ENCODE peak calls at places on chromosomes 12 and 14, in five cellular contexts. T is upper lobe of left lung; H is testis; V is HCT116; N is naive thymus-derived CD4-positive, alpha-beta T cell. J is an unnamed sample.
A peak's percentile ranks its signal among the peaks of the same experiment; 100 is the strongest.

GRCh38 chr14:39376671-39377403 is 55.4 kb downstream of the FBXO33 start:
- DNase-seq in T (no peak), H (no peak), V (peak; percentile 8), N (no peak), J (no peak)

GRCh38 chr12:79531547-79531946 is 159.2 kb downstream of the PAWR start:
- DNase-seq in T (no peak), H (no peak), V (no peak), N (no peak), J (no peak)

GRCh38 chr12:90449611-90450010 is 505.4 kb downstream of the CCER1 start:
- DNase-seq in T (no peak), H (no peak), V (no peak), N (no peak), J (no peak)

GRCh38 chr14:105491366-105492006 is 440 bp downstream of the TEDC1 start:
- DNase-seq in T (peak; percentile 93), H (peak; percentile 83), V (peak; percentile 68), N (peak; percentile 85), J (peak; percentile 80)

GRCh38 chr14:104820669-104821228 is 19.8 kb downstream of the ZBTB42 start:
- DNase-seq in T (peak; percentile 82), H (peak; percentile 77), V (no peak), N (no peak), J (no peak)

GRCh38 chr14:50173891-50174290 is 57.5 kb downstream of the SOS2 start:
- DNase-seq in T (no peak), H (no peak), V (no peak), N (no peak), J (no peak)

GRCh38 chr14:103522649-103523582 is at the start of gene CKB:
- DNase-seq in T (peak; percentile 93), H (peak; percentile 86), V (no peak), N (no peak), J (no peak)

GRCh38 chr14:89618309-89618708 is 201.3 kb upstream of the FOXN3 start:
- DNase-seq in T (no peak), H (no peak), V (no peak), N (no peak), J (peak; percentile 14)

GRCh38 chr12:2179058-2179457 is 126.3 kb downstream of the CACNA1C start:
- DNase-seq in T (no peak), H (no peak), V (no peak), N (no peak), J (no peak)

GRCh38 chr12:3164454-3165310 is 87.5 kb downstream of the TSPAN9 start:
- DNase-seq in T (no peak), H (no peak), V (no peak), N (no peak), J (no peak)

GRCh38 chr14:104228716-104229620 is 90.6 kb downstream of the KIF26A start:
- DNase-seq in T (peak; percentile 61), H (no peak), V (no peak), N (no peak), J (no peak)

GRCh38 chr12:19775241-19775640 is 335.9 kb downstream of the AEBP2 start:
- DNase-seq in T (peak; percentile 32), H (no peak), V (no peak), N (no peak), J (no peak)

GRCh38 chr12:68868043-68868790 is 60.2 kb downstream of the MDM2 start:
- DNase-seq in T (no peak), H (no peak), V (no peak), N (no peak), J (no peak)

GRCh38 chr12:4164591-4165558 is 108.7 kb upstream of the CCND2 start:
- DNase-seq in T (peak; percentile 87), H (peak; percentile 54), V (no peak), N (peak; percentile 46), J (no peak)

GRCh38 chr12:91331371-91331770 is 148.8 kb upstream of the DCN start:
- DNase-seq in T (no peak), H (no peak), V (no peak), N (no peak), J (no peak)

GRCh38 chr14:103623883-103624482 is 5.0 kb upstream of the KLC1 start:
- DNase-seq in T (peak; percentile 79), H (no peak), V (no peak), N (no peak), J (no peak)

GRCh38 chr14:24072436-24072835 is 1.1 kb downstream of the CPNE6 start:
- DNase-seq in T (no peak), H (no peak), V (no peak), N (no peak), J (no peak)

GRCh38 chr12:110234197-110235154 is 46.6 kb upstream of the ATP2A2 start:
- DNase-seq in T (no peak), H (no peak), V (no peak), N (no peak), J (no peak)

GRCh38 chr14:82636426-82636825 is 1102.8 kb upstream of the SEL1L start:
- DNase-seq in T (no peak), H (no peak), V (no peak), N (no peak), J (no peak)

GRCh38 chr14:92586001-92586947 is 72.7 kb downstream of the RIN3 start:
- DNase-seq in T (no peak), H (no peak), V (no peak), N (no peak), J (peak; percentile 45)

GRCh38 chr14:104547998-104548700 is 31.4 kb upstream of the C14orf180 start:
- DNase-seq in T (peak; percentile 40), H (no peak), V (no peak), N (no peak), J (no peak)

GRCh38 chr14:76647699-76648298 is 113.5 kb upstream of the VASH1 start:
- DNase-seq in T (no peak), H (peak; percentile 53), V (peak; percentile 48), N (no peak), J (peak; percentile 36)

GRCh38 chr12:16603916-16604575 is 1.9 kb downstream of the LMO3 start:
- DNase-seq in T (no peak), H (no peak), V (no peak), N (no peak), J (no peak)

GRCh38 chr14:64294672-64295413 is 672 bp upstream of the ESR2 start:
- DNase-seq in T (peak; percentile 94), H (peak; percentile 89), V (peak; percentile 38), N (peak; percentile 72), J (peak; percentile 67)

GRCh38 chr12:109789649-109790048 is 43.5 kb downstream of the TRPV4 start:
- DNase-seq in T (no peak), H (no peak), V (no peak), N (no peak), J (no peak)

GRCh38 chr12:132866251-132866828 is 21.1 kb downstream of the CHFR start:
- DNase-seq in T (no peak), H (peak; percentile 18), V (no peak), N (no peak), J (no peak)

GRCh38 chr12:111186347-111186746 is 182.5 kb downstream of the PHETA1 start:
- DNase-seq in T (no peak), H (no peak), V (no peak), N (no peak), J (no peak)

GRCh38 chr12:112944028-112944690 is 5.9 kb downstream of the OAS3 start:
- DNase-seq in T (peak; percentile 37), H (no peak), V (no peak), N (no peak), J (no peak)

GRCh38 chr12:78473136-78473535 is 391.4 kb upstream of the SYT1 start:
- DNase-seq in T (no peak), H (no peak), V (no peak), N (no peak), J (no peak)

GRCh38 chr12:105107176-105107496 is 395 bp upstream of the WASHC4 start:
- DNase-seq in T (no peak), H (no peak), V (peak; percentile 26), N (no peak), J (no peak)

GRCh38 chr12:114681149-114681849 is 2.7 kb downstream of the TBX3 start:
- DNase-seq in T (no peak), H (no peak), V (no peak), N (no peak), J (no peak)

GRCh38 chr12:49557187-49557916 is 10.6 kb downstream of the MCRS1 start:
- DNase-seq in T (no peak), H (no peak), V (no peak), N (no peak), J (no peak)

DNA sequence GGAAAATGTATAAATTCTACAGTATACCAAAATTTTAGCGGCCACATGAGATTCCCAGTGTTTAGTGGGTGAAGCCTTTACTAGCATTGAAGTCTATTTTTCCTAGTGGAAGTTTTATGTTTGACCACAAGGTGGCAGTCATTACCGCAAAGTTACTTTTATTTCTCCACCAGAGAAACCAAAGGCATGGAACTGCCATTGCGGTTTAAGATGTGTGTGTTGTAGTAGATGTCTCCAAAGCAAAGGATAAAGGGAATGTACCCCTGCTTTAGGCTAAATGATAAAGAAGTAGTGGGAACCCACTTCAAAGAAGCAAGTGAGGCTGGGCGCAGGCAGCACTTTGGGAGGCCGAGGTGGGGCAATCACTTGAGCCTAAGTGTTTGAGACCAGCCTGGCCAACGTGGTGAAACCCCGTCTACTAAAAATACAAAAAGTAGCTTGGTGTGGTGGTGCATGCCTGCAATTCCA is 140.5 kb downstream of the PRKCH start:
- DNase-seq in T (no peak), H (peak; percentile 43), V (peak; percentile 34), N (no peak), J (peak; percentile 39)
- H3K4me1 ChIP-seq in T (peaks cover 28% of the 10 kb centered on the region), H (peaks cover 11% of the 10 kb centered on the region), V (no peaks in the 10 kb centered on the region), N (peaks cover 12% of the 10 kb centered on the region), J (no peaks in the 10 kb centered on the region)

GRCh38 chr14:68172216-68172615 is 352.6 kb downstream of the RAD51B start:
- DNase-seq in T (no peak), H (no peak), V (no peak), N (no peak), J (no peak)
- H3K4me3 ChIP-seq in T (no peak overlapping the region), H (no peak overlapping the region), V (no peak overlapping the region), N (no peak overlapping the region), J (no peak overlapping the region)

GRCh38 chr12:57829025-57829777 is 10.7 kb upstream of the AVIL start:
- DNase-seq in T (no peak), H (no peak), V (no peak), N (no peak), J (no peak)
- H3K4me1 ChIP-seq in T (peaks cover 58% of the 10 kb centered on the region), H (peaks cover 40% of the 10 kb centered on the region), V (no peaks in the 10 kb centered on the region), N (peaks cover 30% of the 10 kb centered on the region), J (peaks cover 28% of the 10 kb centered on the region)

GRCh38 chr12:6569312-6569711 is 1.2 kb upstream of the NOP2 start:
- DNase-seq in T (no peak), H (peak; percentile 20), V (no peak), N (no peak), J (no peak)
- H3K4me3 ChIP-seq in T (no peak overlapping the region), H (no peak overlapping the region), V (peak overlapping the region; percentile 72), N (no peak overlapping the region), J (no peak overlapping the region)

DNA sequence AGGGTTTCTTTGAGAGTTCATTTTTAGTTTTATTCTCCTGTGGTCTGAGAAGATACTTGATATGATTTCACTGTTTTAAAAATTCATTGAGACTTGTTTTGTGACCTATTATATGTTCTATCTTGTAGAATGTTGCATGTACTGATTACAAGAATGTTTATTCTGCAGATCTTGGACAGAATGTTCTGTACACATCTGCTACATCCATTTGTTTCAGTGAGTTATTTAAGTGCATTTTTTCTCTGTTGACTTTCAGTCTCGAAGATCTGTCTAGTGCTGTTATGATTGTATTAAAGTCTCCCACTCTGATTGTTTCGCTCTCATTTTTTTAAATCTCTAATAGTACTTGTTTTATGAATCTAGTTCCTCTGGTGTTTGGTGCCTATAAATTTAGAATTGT is 1319.8 kb downstream of the TMEM121 start:
- DNase-seq in T (no peak), H (no peak), V (no peak), N (no peak), J (no peak)
- H3K4me1 ChIP-seq in T (peaks cover 11% of the 10 kb centered on the region), H (peaks cover 20% of the 10 kb centered on the region), V (no peaks in the 10 kb centered on the region), N (peaks cover 3% of the 10 kb centered on the region), J (no peaks in the 10 kb centered on the region)

J was measured in MM.1S.